ENCODE peak calls at places on chromosomes 1 and 21, in seven cellular contexts. T is BJ, Y is left ventricle myocardium inferior, G is tibial artery, P is gastrocnemius medialis, X is pancreas, B is cardiac muscle cell. H is an unnamed sample.

GRCh38 chr1:98660941-98661543 is 479 bp upstream of the SNX7 start:
- DNase-seq in T (no peak), Y (no peak), G (no peak), P (no peak), X (no peak), B (no peak), H (peak; percentile 19)

GRCh38 chr1:175129644-175129996 is 62.0 kb downstream of the TNN start:
- DNase-seq in T (no peak), Y (no peak), G (no peak), P (no peak), X (no peak), B (no peak), H (no peak)

GRCh38 chr1:107835151-107835670 is 129.8 kb downstream of the VAV3 start:
- DNase-seq in T (no peak), Y (no peak), G (no peak), P (no peak), X (no peak), B (no peak), H (no peak)

GRCh38 chr21:33769057-33769456 is 126.8 kb downstream of the ITSN1 start:
- DNase-seq in T (no peak), Y (no peak), G (no peak), P (no peak), X (no peak), B (peak; percentile 30), H (no peak)

GRCh38 chr1:245277276-245277675 is 122.5 kb downstream of the KIF26B start:
- DNase-seq in T (no peak), Y (no peak), G (no peak), P (no peak), X (no peak), B (no peak), H (peak; percentile 43)

GRCh38 chr1:156200062-156200461 is 6.2 kb downstream of the SLC25A44 start:
- DNase-seq in T (no peak), Y (no peak), G (no peak), P (no peak), X (no peak), B (no peak), H (no peak)

GRCh38 chr21:31221051-31221450 is 123.0 kb downstream of the TIAM1 start:
- DNase-seq in T (no peak), Y (no peak), G (no peak), P (no peak), X (no peak), B (no peak), H (no peak)

GRCh38 chr1:25615563-25616079 is 970 bp upstream of the MAN1C1 start:
- DNase-seq in T (no peak), Y (no peak), G (no peak), P (no peak), X (no peak), B (no peak), H (no peak)

GRCh38 chr1:152398812-152399698 is 15.0 kb downstream of the CRNN start:
- DNase-seq in T (no peak), Y (no peak), G (no peak), P (no peak), X (peak; percentile 22), B (peak; percentile 14), H (no peak)

GRCh38 chr1:188670837-188671236 is 1806.8 kb downstream of the BRINP3 start:
- DNase-seq in T (no peak), Y (no peak), G (no peak), P (no peak), X (no peak), B (no peak), H (no peak)

GRCh38 chr1:30302808-30303310 is 420.5 kb downstream of the MATN1 start:
- DNase-seq in T (no peak), Y (no peak), G (no peak), P (no peak), X (peak; percentile 2), B (no peak), H (no peak)

GRCh38 chr1:147749792-147750191 is 10.6 kb downstream of the GJA5 start:
- DNase-seq in T (no peak), Y (no peak), G (no peak), P (no peak), X (no peak), B (no peak), H (no peak)

GRCh38 chr1:110672001-110672752 is 2.6 kb downstream of the KCNA3 start:
- DNase-seq in T (peak; percentile 16), Y (no peak), G (no peak), P (no peak), X (no peak), B (peak; percentile 23), H (peak; percentile 45)

GRCh38 chr1:206655471-206655882 is 20.1 kb downstream of the DYRK3 start:
- DNase-seq in T (no peak), Y (peak; percentile 45), G (no peak), P (no peak), X (peak; percentile 53), B (peak; percentile 30), H (no peak)

GRCh38 chr1:171800342-171800741 is 18.9 kb downstream of the METTL13 start:
- DNase-seq in T (no peak), Y (no peak), G (no peak), P (no peak), X (no peak), B (no peak), H (no peak)

GRCh38 chr1:92065042-92065441 is 10.2 kb downstream of the SETSIP start:
- DNase-seq in T (no peak), Y (no peak), G (no peak), P (no peak), X (no peak), B (no peak), H (no peak)

GRCh38 chr1:197399691-197400521 is 131.9 kb downstream of the CRB1 start:
- DNase-seq in T (no peak), Y (no peak), G (no peak), P (no peak), X (peak; percentile 12), B (peak; percentile 76), H (no peak)

GRCh38 chr21:44532712-44533111 is 7.3 kb downstream of the KRTAP10-1 start:
- DNase-seq in T (no peak), Y (no peak), G (peak; percentile 12), P (no peak), X (peak; percentile 1), B (no peak), H (no peak)

GRCh38 chr1:94580367-94581115 is 39.0 kb upstream of the F3 start:
- DNase-seq in T (peak; percentile 30), Y (no peak), G (no peak), P (no peak), X (no peak), B (peak; percentile 32), H (no peak)

GRCh38 chr1:234997201-234998173 is 131.2 kb downstream of the TOMM20 start:
- DNase-seq in T (peak; percentile 91), Y (peak; percentile 98), G (peak; percentile 100), P (peak; percentile 99), X (peak; percentile 90), B (peak; percentile 99), H (peak; percentile 85)

GRCh38 chr1:237932806-237933205 is 42.1 kb upstream of the ZP4 start:
- DNase-seq in T (no peak), Y (no peak), G (no peak), P (no peak), X (no peak), B (no peak), H (no peak)

GRCh38 chr1:119729044-119729443 is 17.3 kb downstream of the PHGDH start:
- DNase-seq in T (no peak), Y (no peak), G (no peak), P (no peak), X (no peak), B (no peak), H (no peak)

GRCh38 chr1:119732465-119733168 is 20.9 kb downstream of the PHGDH start:
- DNase-seq in T (no peak), Y (no peak), G (no peak), P (no peak), X (no peak), B (peak; percentile 19), H (no peak)

GRCh38 chr1:119731741-119732430 is 20.2 kb downstream of the PHGDH start:
- DNase-seq in T (no peak), Y (no peak), G (no peak), P (no peak), X (no peak), B (no peak), H (no peak)

GRCh38 chr1:119733754-119734153 is 22.0 kb downstream of the PHGDH start:
- DNase-seq in T (no peak), Y (no peak), G (no peak), P (no peak), X (no peak), B (no peak), H (no peak)

DNA sequence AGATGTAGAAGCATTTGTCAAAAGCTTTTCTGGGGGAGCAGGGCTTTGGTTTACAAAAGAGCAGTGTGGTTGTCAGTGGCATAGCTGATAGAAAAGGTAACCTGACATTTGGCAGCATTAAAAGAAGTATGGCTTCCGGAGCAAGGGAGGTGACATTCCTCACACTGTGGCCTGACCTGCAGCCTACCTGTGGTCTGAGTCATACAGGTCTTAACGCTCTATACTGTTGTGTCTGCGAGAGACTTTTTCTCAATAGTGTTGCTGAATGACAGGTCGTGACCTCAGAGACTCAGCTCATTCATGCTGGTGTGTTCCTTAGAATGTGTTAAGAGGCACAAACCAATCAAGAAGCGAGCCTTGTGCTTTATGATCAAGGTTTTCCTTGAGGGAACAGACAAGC is 19.3 kb downstream of the PHGDH start:
- DNase-seq in T (no peak), Y (no peak), G (no peak), P (no peak), X (no peak), B (no peak), H (no peak)
- H3K36me3 ChIP-seq in T (peaks cover 57% of the 10 kb centered on the region), Y (no peaks in the 10 kb centered on the region), G (peaks cover 51% of the 10 kb centered on the region), P (no peaks in the 10 kb centered on the region), X (peaks cover 46% of the 10 kb centered on the region), B (peaks cover 7% of the 10 kb centered on the region), H (no peaks in the 10 kb centered on the region)

DNA sequence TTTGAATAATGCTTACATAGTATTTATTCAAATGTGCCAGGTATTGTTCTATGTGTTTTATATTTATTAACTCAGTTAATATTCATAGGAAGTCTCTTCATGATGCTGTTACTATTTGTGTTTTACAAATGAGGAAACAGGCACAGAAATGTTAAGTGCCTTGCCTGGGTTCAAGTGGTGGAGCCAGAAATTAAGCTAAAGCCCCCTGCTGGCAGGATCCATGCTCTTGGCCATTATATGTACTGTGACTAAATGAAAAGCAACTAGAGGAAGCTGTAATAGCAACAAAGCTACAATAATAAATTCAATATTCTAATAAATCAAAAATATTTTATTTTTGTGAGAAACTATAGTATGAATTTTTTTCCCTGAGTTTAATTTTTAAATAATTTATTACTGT is 30.0 kb downstream of the IARS2 start:
- DNase-seq in T (no peak), Y (no peak), G (no peak), P (no peak), X (no peak), B (peak; percentile 14), H (no peak)
- TF ChIP-seq CTCF in T (peak; percentile 35), Y (peak; percentile 39), G (peak; percentile 5), P (no peak), X (no peak), B (peak; percentile 44), H (no peak)

GRCh38 chr21:42673633-42674328 is 20.4 kb downstream of the PDE9A start:
- DNase-seq in T (no peak), Y (no peak), G (no peak), P (no peak), X (no peak), B (no peak), H (no peak)
- H3K36me3 ChIP-seq in T (no peaks in the 10 kb centered on the region), Y (no peaks in the 10 kb centered on the region), G (no peaks in the 10 kb centered on the region), P (no peaks in the 10 kb centered on the region), X (no peaks in the 10 kb centered on the region), B (no peaks in the 10 kb centered on the region), H (no peaks in the 10 kb centered on the region)

DNA sequence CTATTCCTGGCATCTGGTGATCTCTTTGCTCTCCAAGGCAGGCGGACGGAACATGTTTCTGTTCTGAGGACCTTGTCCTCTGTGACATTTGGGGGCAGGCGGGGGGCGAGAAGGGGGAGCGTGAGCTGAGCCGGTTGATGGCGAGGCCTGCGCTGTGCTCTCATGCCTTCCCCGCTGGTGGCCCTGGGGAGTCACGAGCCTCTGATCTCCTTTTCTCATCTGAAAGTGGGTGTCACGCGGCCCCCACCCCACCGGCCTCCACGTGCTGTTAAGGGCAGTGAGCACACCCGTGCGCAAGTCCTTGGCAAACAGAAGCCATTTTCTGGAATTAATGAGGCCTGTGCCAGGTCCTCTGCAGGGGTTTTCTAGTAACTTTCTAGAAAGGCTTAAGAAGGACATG is 102.8 kb upstream of the ACTRT2 start:
- DNase-seq in T (no peak), Y (no peak), G (no peak), P (no peak), X (no peak), B (no peak), H (no peak)
- TF ChIP-seq CTCF in T (no peak), Y (no peak), G (no peak), P (no peak), X (no peak), B (no peak), H (no peak)